ENCODE peak calls at places on chromosomes 16 and 17, in eight cellular contexts. W, D, H, B, U, M, O and V are unnamed samples.

GRCh38 chr17:63956296-63956920 is 16.3 kb downstream of the SCN4A start:
- DNase-seq in H (no peak), D (no peak), B (no peak), O (no peak), U (no peak), W (no peak), M (no peak), V (no peak)

GRCh38 chr17:38908676-38909181 is 16.7 kb upstream of the LASP1NB start:
- DNase-seq in D (no peak), U (no peak), M (peak; percentile 15), W (no peak), O (no peak), B (no peak), H (no peak), V (peak; percentile 68)

GRCh38 chr17:47956818-47957590 is 679 bp downstream of the PRR15L start:
- DNase-seq in M (no peak), U (no peak), O (no peak), W (no peak), B (no peak), D (no peak), H (no peak), V (no peak)

GRCh38 chr17:75250009-75250471 is 11.4 kb downstream of the GGA3 start:
- DNase-seq in U (no peak), D (peak; percentile 52), M (no peak), H (peak; percentile 81), W (no peak), O (no peak), B (no peak), V (peak; percentile 86)

GRCh38 chr16:83023640-83024039 is 396.9 kb downstream of the CDH13 start:
- DNase-seq in O (no peak), W (no peak), D (no peak), B (no peak), H (no peak), M (no peak), U (no peak), V (no peak)

GRCh38 chr17:5047446-5047845 is 12.2 kb upstream of the SLC52A1 start:
- DNase-seq in W (no peak), U (no peak), H (no peak), D (no peak), M (no peak), O (no peak), B (no peak), V (no peak)

GRCh38 chr17:59694344-59694743 is 12.9 kb downstream of the PTRH2 start:
- DNase-seq in M (no peak), D (no peak), B (no peak), H (no peak), O (no peak), U (no peak), W (no peak), V (no peak)

GRCh38 chr16:47716571-47716970 is 255.4 kb downstream of the PHKB start:
- DNase-seq in W (no peak), B (no peak), M (no peak), U (no peak), H (no peak), O (no peak), D (no peak), V (no peak)

GRCh38 chr17:76240461-76241204 is at the start of gene RNF157:
- DNase-seq in M (peak; percentile 32), U (no peak), B (peak; percentile 97), W (no peak), D (peak; percentile 44), O (peak; percentile 95), H (peak; percentile 76), V (no peak)

GRCh38 chr16:29314292-29314934 is 92.1 kb downstream of the NPIPB11 start:
- DNase-seq in U (no peak), H (no peak), W (no peak), O (no peak), B (no peak), M (no peak), D (no peak), V (no peak)

GRCh38 chr17:66945451-66945850 is 19.1 kb upstream of the CACNG4 start:
- DNase-seq in H (no peak), B (no peak), M (peak; percentile 38), O (no peak), U (no peak), D (peak; percentile 84), W (no peak), V (no peak)
- H3K4me3 ChIP-seq in H (no peak overlapping the region), B (no peak overlapping the region), M (no peak overlapping the region), O (no peak overlapping the region), U (no peak overlapping the region), D (peak overlapping the region; percentile 22), W (no peak overlapping the region), V (no peak overlapping the region)

GRCh38 chr16:88658714-88659113 is 4.2 kb downstream of the MVD start:
- DNase-seq in D (no peak), B (no peak), H (no peak), U (no peak), M (no peak), W (no peak), O (no peak), V (no peak)

GRCh38 chr16:88659160-88659559 is 3.7 kb downstream of the MVD start:
- DNase-seq in U (no peak), B (no peak), M (no peak), W (no peak), D (no peak), O (no peak), H (no peak), V (no peak)

GRCh38 chr16:88656291-88656980 is 5.6 kb upstream of the CYBA start:
- DNase-seq in B (no peak), D (no peak), O (no peak), H (no peak), M (no peak), W (no peak), U (no peak), V (no peak)

GRCh38 chr16:88655733-88656281 is 5.0 kb upstream of the CYBA start:
- DNase-seq in U (no peak), M (no peak), D (no peak), B (no peak), W (no peak), O (no peak), H (no peak), V (no peak)

DNA sequence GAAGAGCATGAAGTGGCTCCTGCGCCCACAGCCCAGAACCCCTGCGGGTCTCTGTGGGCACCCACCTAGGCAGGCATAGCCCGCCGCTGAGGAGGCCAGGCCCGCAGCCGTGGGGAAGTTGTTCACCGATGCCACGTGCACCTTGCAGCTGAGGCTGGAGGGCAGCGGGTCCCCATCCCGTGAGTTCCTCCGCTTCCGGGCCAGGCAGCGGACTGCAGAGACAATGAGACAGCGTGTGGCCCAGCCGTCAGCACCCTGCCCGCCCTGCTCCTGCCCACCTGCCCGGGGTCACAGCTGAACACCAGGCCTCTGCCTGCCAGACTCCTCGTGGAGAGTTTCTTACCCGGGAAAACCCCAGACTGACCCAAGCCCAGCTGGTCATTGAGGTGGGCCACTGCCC is 5.5 kb downstream of the MVD start:
- DNase-seq in U (no peak), O (no peak), W (no peak), D (no peak), H (no peak), B (no peak), M (no peak), V (no peak)
- H3K27ac ChIP-seq in U (no peak overlapping the region), O (no peak overlapping the region), W (no peak overlapping the region), D (no peak overlapping the region), H (no peak overlapping the region), B (no peak overlapping the region), M (no peak overlapping the region), V (no peak overlapping the region)

DNA sequence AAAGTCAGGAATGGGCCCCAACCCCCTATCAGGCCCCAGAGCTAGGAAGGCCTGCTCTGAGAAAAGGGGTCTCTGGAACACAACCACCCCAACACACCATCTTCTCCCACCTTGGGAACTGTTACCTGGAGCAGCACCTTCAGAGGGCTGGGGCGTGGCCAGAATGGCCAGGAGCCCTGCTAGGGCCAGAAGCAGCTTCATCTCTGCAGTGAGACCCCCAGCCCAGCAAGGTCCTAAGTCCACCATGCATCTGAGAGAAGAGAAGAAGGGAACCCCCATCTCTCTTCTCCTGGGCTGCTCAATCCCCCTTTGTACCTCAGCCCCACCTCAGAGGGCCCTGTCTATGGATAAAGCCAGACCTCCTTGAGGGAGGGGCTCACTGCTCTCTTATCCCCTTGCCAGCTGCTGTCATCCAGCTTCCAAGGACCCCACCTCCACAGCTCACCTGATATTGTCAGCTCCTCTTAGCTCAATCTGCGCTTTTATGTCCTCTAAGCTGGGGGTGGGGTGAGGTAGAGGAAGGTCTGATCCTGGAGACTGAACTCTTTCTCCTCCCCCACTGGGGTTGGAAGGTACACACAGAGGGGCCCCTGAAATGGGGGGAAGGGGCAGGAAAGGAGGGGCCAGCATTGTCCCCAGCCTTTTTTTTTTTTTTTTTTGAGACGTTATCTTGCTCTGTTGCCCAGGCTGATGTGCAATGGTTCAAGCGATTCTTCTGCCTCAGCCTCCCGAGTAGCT is at the start of gene MPO:
- DNase-seq in U (no peak), W (no peak), O (no peak), H (no peak), D (no peak), B (peak; percentile 20), M (no peak), V (no peak)
- H3K4me3 ChIP-seq in U (no peak within 1 kb of the TSS), W (no peak within 1 kb of the TSS), O (no peak within 1 kb of the TSS), H (no peak within 1 kb of the TSS), D (no peak within 1 kb of the TSS), B (no peak within 1 kb of the TSS), M (no peak within 1 kb of the TSS), V (no peak within 1 kb of the TSS)

GRCh38 chr16:56860226-56861020 is 4.6 kb upstream of the SLC12A3 start:
- DNase-seq in H (no peak), U (no peak), O (no peak), W (no peak), D (no peak), B (no peak), M (no peak), V (no peak)
- H3K27ac ChIP-seq in H (no peak overlapping the region), U (no peak overlapping the region), O (no peak overlapping the region), W (no peak overlapping the region), D (no peak overlapping the region), B (no peak overlapping the region), M (no peak overlapping the region), V (no peak overlapping the region)

DNA sequence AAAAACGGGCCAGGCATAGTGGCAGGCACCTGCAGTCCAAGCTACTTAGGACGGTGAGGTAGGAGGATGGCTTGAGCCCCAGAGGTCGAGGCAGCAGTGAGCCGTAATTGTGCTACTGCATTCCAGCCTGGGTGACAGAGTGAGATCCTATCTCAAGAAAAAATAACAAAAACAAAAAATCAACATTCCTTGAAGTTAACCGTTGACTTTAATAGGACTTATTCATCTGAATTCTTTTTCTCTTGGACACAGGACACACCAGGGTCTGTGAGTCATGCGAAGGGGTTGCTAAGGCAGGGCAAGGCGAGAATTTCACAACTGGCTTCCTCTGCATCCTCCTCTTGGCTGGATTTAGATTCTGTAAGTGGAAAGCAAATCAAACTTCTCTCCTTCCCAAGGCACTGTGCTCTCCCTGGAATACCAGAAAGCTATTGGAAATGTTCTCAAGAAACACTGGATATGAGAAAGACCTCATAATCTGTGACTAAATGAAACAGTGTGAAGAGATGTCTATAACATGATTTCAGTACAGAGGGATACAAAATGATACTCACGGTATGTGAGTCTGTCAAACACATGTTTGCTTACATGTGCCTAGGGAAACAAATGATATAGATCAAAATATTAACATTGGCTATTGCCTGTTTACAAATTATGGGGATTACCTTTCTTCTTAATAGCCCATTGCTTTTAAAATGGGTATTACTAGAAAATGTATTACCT is 99.6 kb downstream of the SYCE1L start:
- DNase-seq in D (no peak), B (no peak), M (no peak), U (no peak), H (no peak), W (no peak), O (no peak), V (no peak)
- H3K4me3 ChIP-seq in D (no peak overlapping the region), B (no peak overlapping the region), M (no peak overlapping the region), U (no peak overlapping the region), H (no peak overlapping the region), W (no peak overlapping the region), O (no peak overlapping the region), V (no peak overlapping the region)

GRCh38 chr17:81091134-81091530 is 56.2 kb downstream of the BAIAP2 start:
- DNase-seq in W (no peak), D (no peak), B (no peak), H (no peak), M (no peak), U (no peak), O (no peak), V (no peak)
- H3K27ac ChIP-seq in W (peak overlapping the region; percentile 93), D (peak overlapping the region; percentile 54), B (no peak overlapping the region), H (no peak overlapping the region), M (peak overlapping the region; percentile 73), U (no peak overlapping the region), O (no peak overlapping the region), V (no peak overlapping the region)